ENCODE peak calls at places on chromosome 9, in five cellular contexts. N is activated CD4-positive, alpha-beta memory T cell treated with anti-CD3 and anti-CD28 coated beads, Interleukin-2, amount 10 ng/mL, durations not matched to agents 7 days and 5 days; H is activated CD8-positive, alpha-beta memory T cell treated with anti-CD3 and anti-CD28 coated beads, Interleukin-2, amount 50 U/mL, for 48 hours; V is RWPE1; C is amygdala. E is an unnamed sample.
A peak's percentile ranks its signal among the peaks of the same experiment; 100 is the strongest.

GRCh38 chr9:93081931-93082330 is 14.1 kb upstream of the CARD19 start:
- DNase-seq in V (no peak), C (no peak), N (no peak), H (no peak), E (no peak)

GRCh38 chr9:77856615-77857014 is 175.0 kb downstream of the GNAQ start:
- DNase-seq in N (no peak), C (no peak), H (no peak), V (no peak), E (no peak)

GRCh38 chr9:134205636-134206316 is 41.4 kb upstream of the RNU6ATAC start:
- DNase-seq in N (no peak), H (no peak), C (no peak), V (no peak), E (no peak)

GRCh38 chr9:129349571-129349947 is 171.5 kb upstream of the IER5L start:
- DNase-seq in C (no peak), N (no peak), H (no peak), V (no peak), E (no peak)

GRCh38 chr9:126326228-126327015 is at the start of gene MVB12B:
- DNase-seq in N (peak; percentile 40), C (no peak), V (peak; percentile 62), H (peak; percentile 70), E (peak; percentile 89)

GRCh38 chr9:109972026-109973005 is 192.3 kb downstream of the PALM2AKAP2 start:
- DNase-seq in H (no peak), C (no peak), V (no peak), N (no peak), E (no peak)

GRCh38 chr9:105191508-105192118 is 52.8 kb upstream of the SLC44A1 start:
- DNase-seq in V (no peak), C (no peak), N (no peak), H (no peak), E (no peak)

GRCh38 chr9:130186839-130187522 is 14.8 kb downstream of the NCS1 start:
- DNase-seq in N (no peak), V (peak; percentile 92), C (no peak), H (no peak), E (no peak)

GRCh38 chr9:125996671-125997509 is 249.7 kb downstream of the PBX3 start:
- DNase-seq in V (no peak), H (no peak), C (no peak), N (no peak), E (no peak)

GRCh38 chr9:112581469-112582176 is 95.0 kb downstream of the KIAA1958 start:
- DNase-seq in V (no peak), C (no peak), N (no peak), H (no peak), E (no peak)

GRCh38 chr9:6827370-6827949 is 69.7 kb downstream of the KDM4C start:
- DNase-seq in H (no peak), N (peak; percentile 28), C (no peak), V (peak; percentile 25), E (no peak)

GRCh38 chr9:121718063-121718462 is 66.6 kb downstream of the DAB2IP start:
- DNase-seq in N (no peak), H (no peak), C (no peak), V (no peak), E (no peak)

GRCh38 chr9:105154723-105155191 is 89.7 kb upstream of the SLC44A1 start:
- DNase-seq in H (peak; percentile 13), N (no peak), V (peak; percentile 66), C (no peak), E (no peak)

GRCh38 chr9:116208417-116209232 is 55.0 kb downstream of the PAPPA start:
- DNase-seq in N (no peak), C (no peak), H (no peak), V (no peak), E (no peak)

GRCh38 chr9:132341177-132341840 is 13.5 kb downstream of the SETX start:
- DNase-seq in N (no peak), V (no peak), C (no peak), H (no peak), E (no peak)

GRCh38 chr9:8366161-8366926 is 566.8 kb upstream of the DMAC1 start:
- DNase-seq in C (no peak), V (no peak), H (no peak), N (no peak), E (no peak)

GRCh38 chr9:34659592-34660253 is 2.7 kb downstream of the CCL27 start:
- DNase-seq in V (peak; percentile 48), N (no peak), C (no peak), H (no peak), E (no peak)

GRCh38 chr9:99162759-99163364 is 57.9 kb downstream of the TGFBR1 start:
- DNase-seq in H (no peak), C (no peak), V (peak; percentile 50), N (no peak), E (no peak)

GRCh38 chr9:127519301-127520166 is 68.2 kb downstream of the LRSAM1 start:
- DNase-seq in C (no peak), H (peak; percentile 62), N (peak; percentile 52), V (peak; percentile 98), E (no peak)

GRCh38 chr9:135478191-135478590 is 1.4 kb upstream of the PPP1R26 start:
- DNase-seq in V (no peak), H (no peak), N (no peak), C (no peak), E (no peak)

GRCh38 chr9:68978054-68978453 is 35.9 kb downstream of the PRKACG start:
- DNase-seq in V (no peak), C (no peak), H (no peak), N (no peak), E (no peak)